ENCODE peak calls at places on chromosomes 1 and 21, in six cellular contexts. J, L, E, R, K and S are unnamed samples.

GRCh38 chr21:28671549-28672195 is 321.0 kb downstream of the LTN1 start:
- DNase-seq in J (no peak), E (no peak), L (no peak), K (no peak), R (no peak), S (no peak)

GRCh38 chr1:17335821-17336718 is 28.1 kb downstream of the PADI4 start:
- DNase-seq in L (no peak), R (no peak), E (peak), K (peak), J (peak), S (no peak)

GRCh38 chr1:10561955-10562354 is 87.2 kb downstream of the PEX14 start:
- DNase-seq in R (no peak), J (peak), E (no peak), L (no peak), K (no peak), S (no peak)

GRCh38 chr1:189149547-189150375 is 1327.9 kb downstream of the BRINP3 start:
- DNase-seq in K (no peak), J (peak), L (no peak), E (no peak), R (no peak), S (no peak)

GRCh38 chr1:47703161-47703825 is 265.4 kb downstream of the FOXD2 start:
- DNase-seq in L (no peak), K (no peak), E (no peak), J (no peak), R (no peak), S (no peak)

GRCh38 chr1:9881838-9882249 is 28.2 kb downstream of the CTNNBIP1 start:
- DNase-seq in R (peak), K (peak), L (no peak), J (no peak), E (no peak), S (no peak)

GRCh38 chr1:220726634-220727033 is 21.5 kb upstream of the MTARC2 start:
- DNase-seq in K (no peak), J (peak), L (no peak), E (no peak), R (no peak), S (no peak)

GRCh38 chr1:36207339-36207738 is 16.9 kb upstream of the THRAP3 start:
- DNase-seq in E (no peak), J (peak), L (no peak), R (no peak), K (no peak), S (no peak)

GRCh38 chr1:192491804-192492554 is 83.6 kb upstream of the RGS1 start:
- DNase-seq in R (no peak), K (no peak), J (no peak), L (no peak), E (no peak), S (no peak)

GRCh38 chr1:18886003-18886335 is 16.4 kb downstream of the ALDH4A1 start:
- DNase-seq in E (no peak), J (no peak), R (no peak), L (no peak), K (peak), S (no peak)

GRCh38 chr1:2350911-2351655 is 40.3 kb downstream of the MORN1 start:
- DNase-seq in J (no peak), E (no peak), L (no peak), K (no peak), R (no peak), S (no peak)

GRCh38 chr1:223156343-223156742 is 13.3 kb upstream of the TLR5 start:
- DNase-seq in R (no peak), L (no peak), J (no peak), E (no peak), K (no peak), S (no peak)

GRCh38 chr1:3453891-3454810 is at the start of gene ARHGEF16:
- DNase-seq in R (no peak), K (peak), J (peak), E (peak), L (no peak), S (no peak)

GRCh38 chr1:29801003-29801402 is 564.7 kb downstream of the PTPRU start:
- DNase-seq in R (no peak), E (no peak), K (no peak), L (no peak), J (no peak), S (no peak)

GRCh38 chr1:20250346-20250989 is 40.2 kb upstream of the VWA5B1 start:
- DNase-seq in J (no peak), K (no peak), E (peak), L (no peak), R (no peak), S (no peak)

GRCh38 chr1:196152086-196152485 is 456.2 kb downstream of the KCNT2 start:
- DNase-seq in R (no peak), J (no peak), L (no peak), K (no peak), E (no peak), S (no peak)

GRCh38 chr1:65469126-65469888 is 48.8 kb downstream of the LEPR start:
- DNase-seq in K (no peak), E (peak), R (no peak), L (no peak), J (no peak), S (no peak)

GRCh38 chr1:244654284-244655038 is 1.5 kb downstream of the DESI2 start:
- DNase-seq in K (no peak), R (no peak), L (no peak), J (no peak), E (no peak), S (no peak)

GRCh38 chr1:234902774-234903173 is 225.9 kb downstream of the TOMM20 start:
- DNase-seq in E (no peak), J (no peak), R (no peak), K (no peak), L (no peak), S (no peak)

GRCh38 chr1:200510228-200510623 is 100.4 kb upstream of the ZNF281 start:
- DNase-seq in E (peak), R (peak), J (peak), K (peak), L (peak), S (peak)

GRCh38 chr1:225627304-225627947 is 25.5 kb downstream of the ENAH start:
- DNase-seq in K (no peak), J (no peak), E (no peak), L (no peak), R (no peak), S (no peak)